ENCODE peak calls at places on chromosomes 11 and 22, in seven cellular contexts. One of them, this sample, is unnamed.

GRCh38 chr11:20161923-20162322 is 1.6 kb upstream of the DBX1 start:
- DNase-seq in activated CD4-positive, CD25-positive, alpha-beta regulatory T cell treated with anti-CD3 and anti-CD28 coated beads, Interleukin-2, amount 50 U/mL, for 72 hours: no peak
- DNase-seq in kidney epithelial cell: no peak
- DNase-seq in activated CD4-positive, alpha-beta T cell treated with anti-CD3 and anti-CD28 coated beads, Interleukin-2, amount 50 U/mL, for 24 hours: no peak
- DNase-seq in kidney tubule cell: no peak
- DNase-seq in ELR: no peak
- DNase-seq in A549: no peak
- DNase-seq in this sample: no peak

GRCh38 chr11:28837599-28837998 is 729.4 kb downstream of the METTL15 start:
- DNase-seq in activated CD4-positive, CD25-positive, alpha-beta regulatory T cell treated with anti-CD3 and anti-CD28 coated beads, Interleukin-2, amount 50 U/mL, for 72 hours: no peak
- DNase-seq in kidney epithelial cell: no peak
- DNase-seq in activated CD4-positive, alpha-beta T cell treated with anti-CD3 and anti-CD28 coated beads, Interleukin-2, amount 50 U/mL, for 24 hours: no peak
- DNase-seq in kidney tubule cell: no peak
- DNase-seq in ELR: no peak
- DNase-seq in A549: no peak
- DNase-seq in this sample: no peak

GRCh38 chr11:65209711-65210360 is 28.1 kb downstream of the CAPN1 start:
- DNase-seq in activated CD4-positive, CD25-positive, alpha-beta regulatory T cell treated with anti-CD3 and anti-CD28 coated beads, Interleukin-2, amount 50 U/mL, for 72 hours: no peak
- DNase-seq in kidney epithelial cell: no peak
- DNase-seq in activated CD4-positive, alpha-beta T cell treated with anti-CD3 and anti-CD28 coated beads, Interleukin-2, amount 50 U/mL, for 24 hours: no peak
- DNase-seq in kidney tubule cell: no peak
- DNase-seq in ELR: no peak
- DNase-seq in A549: no peak
- DNase-seq in this sample: no peak

GRCh38 chr11:45635907-45636306 is 29.5 kb downstream of the CHST1 start:
- DNase-seq in activated CD4-positive, CD25-positive, alpha-beta regulatory T cell treated with anti-CD3 and anti-CD28 coated beads, Interleukin-2, amount 50 U/mL, for 72 hours: no peak
- DNase-seq in kidney epithelial cell: no peak
- DNase-seq in activated CD4-positive, alpha-beta T cell treated with anti-CD3 and anti-CD28 coated beads, Interleukin-2, amount 50 U/mL, for 24 hours: no peak
- DNase-seq in kidney tubule cell: no peak
- DNase-seq in ELR: no peak
- DNase-seq in A549: no peak
- DNase-seq in this sample: no peak

GRCh38 chr11:76047231-76047630 is 159.1 kb downstream of the WNT11 start:
- DNase-seq in activated CD4-positive, CD25-positive, alpha-beta regulatory T cell treated with anti-CD3 and anti-CD28 coated beads, Interleukin-2, amount 50 U/mL, for 72 hours: no peak
- DNase-seq in kidney epithelial cell: no peak
- DNase-seq in activated CD4-positive, alpha-beta T cell treated with anti-CD3 and anti-CD28 coated beads, Interleukin-2, amount 50 U/mL, for 24 hours: no peak
- DNase-seq in kidney tubule cell: no peak
- DNase-seq in ELR: no peak
- DNase-seq in A549: no peak
- DNase-seq in this sample: no peak

GRCh38 chr11:47177229-47177845 is 658 bp upstream of the ARFGAP2 start:
- DNase-seq in activated CD4-positive, CD25-positive, alpha-beta regulatory T cell treated with anti-CD3 and anti-CD28 coated beads, Interleukin-2, amount 50 U/mL, for 72 hours: no peak
- DNase-seq in kidney epithelial cell: no peak
- DNase-seq in activated CD4-positive, alpha-beta T cell treated with anti-CD3 and anti-CD28 coated beads, Interleukin-2, amount 50 U/mL, for 24 hours: peak
- DNase-seq in kidney tubule cell: peak
- DNase-seq in ELR: peak
- DNase-seq in A549: peak
- DNase-seq in this sample: no peak

GRCh38 chr22:47161631-47162030 is 399.2 kb downstream of the TBC1D22A start:
- DNase-seq in activated CD4-positive, CD25-positive, alpha-beta regulatory T cell treated with anti-CD3 and anti-CD28 coated beads, Interleukin-2, amount 50 U/mL, for 72 hours: peak
- DNase-seq in kidney epithelial cell: no peak
- DNase-seq in activated CD4-positive, alpha-beta T cell treated with anti-CD3 and anti-CD28 coated beads, Interleukin-2, amount 50 U/mL, for 24 hours: no peak
- DNase-seq in kidney tubule cell: no peak
- DNase-seq in ELR: no peak
- DNase-seq in A549: no peak
- DNase-seq in this sample: no peak

GRCh38 chr22:36853407-36854099 is 7.3 kb upstream of the NCF4 start:
- DNase-seq in activated CD4-positive, CD25-positive, alpha-beta regulatory T cell treated with anti-CD3 and anti-CD28 coated beads, Interleukin-2, amount 50 U/mL, for 72 hours: peak
- DNase-seq in kidney epithelial cell: no peak
- DNase-seq in activated CD4-positive, alpha-beta T cell treated with anti-CD3 and anti-CD28 coated beads, Interleukin-2, amount 50 U/mL, for 24 hours: peak
- DNase-seq in kidney tubule cell: peak
- DNase-seq in ELR: peak
- DNase-seq in A549: peak
- DNase-seq in this sample: peak

GRCh38 chr22:30694638-30695350 is at the start of gene OSBP2:
- DNase-seq in activated CD4-positive, CD25-positive, alpha-beta regulatory T cell treated with anti-CD3 and anti-CD28 coated beads, Interleukin-2, amount 50 U/mL, for 72 hours: peak
- DNase-seq in kidney epithelial cell: no peak
- DNase-seq in activated CD4-positive, alpha-beta T cell treated with anti-CD3 and anti-CD28 coated beads, Interleukin-2, amount 50 U/mL, for 24 hours: no peak
- DNase-seq in kidney tubule cell: peak
- DNase-seq in ELR: peak
- DNase-seq in A549: peak
- DNase-seq in this sample: no peak

GRCh38 chr11:104238916-104239315 is 75.0 kb upstream of the PDGFD start:
- DNase-seq in activated CD4-positive, CD25-positive, alpha-beta regulatory T cell treated with anti-CD3 and anti-CD28 coated beads, Interleukin-2, amount 50 U/mL, for 72 hours: no peak
- DNase-seq in kidney epithelial cell: no peak
- DNase-seq in activated CD4-positive, alpha-beta T cell treated with anti-CD3 and anti-CD28 coated beads, Interleukin-2, amount 50 U/mL, for 24 hours: no peak
- DNase-seq in kidney tubule cell: no peak
- DNase-seq in ELR: no peak
- DNase-seq in A549: no peak
- DNase-seq in this sample: no peak

GRCh38 chr11:45270946-45271345 is 15.2 kb downstream of the SYT13 start:
- DNase-seq in activated CD4-positive, CD25-positive, alpha-beta regulatory T cell treated with anti-CD3 and anti-CD28 coated beads, Interleukin-2, amount 50 U/mL, for 72 hours: no peak
- DNase-seq in kidney epithelial cell: no peak
- DNase-seq in activated CD4-positive, alpha-beta T cell treated with anti-CD3 and anti-CD28 coated beads, Interleukin-2, amount 50 U/mL, for 24 hours: no peak
- DNase-seq in kidney tubule cell: peak
- DNase-seq in ELR: no peak
- DNase-seq in A549: no peak
- DNase-seq in this sample: no peak

GRCh38 chr11:102500829-102501228 is 29.7 kb downstream of the MMP7 start:
- DNase-seq in activated CD4-positive, CD25-positive, alpha-beta regulatory T cell treated with anti-CD3 and anti-CD28 coated beads, Interleukin-2, amount 50 U/mL, for 72 hours: no peak
- DNase-seq in kidney epithelial cell: no peak
- DNase-seq in activated CD4-positive, alpha-beta T cell treated with anti-CD3 and anti-CD28 coated beads, Interleukin-2, amount 50 U/mL, for 24 hours: no peak
- DNase-seq in kidney tubule cell: no peak
- DNase-seq in ELR: no peak
- DNase-seq in A549: no peak
- DNase-seq in this sample: no peak

GRCh38 chr22:22598144-22598543 is 39.1 kb upstream of the PRAME start:
- DNase-seq in activated CD4-positive, CD25-positive, alpha-beta regulatory T cell treated with anti-CD3 and anti-CD28 coated beads, Interleukin-2, amount 50 U/mL, for 72 hours: no peak
- DNase-seq in kidney epithelial cell: no peak
- DNase-seq in activated CD4-positive, alpha-beta T cell treated with anti-CD3 and anti-CD28 coated beads, Interleukin-2, amount 50 U/mL, for 24 hours: no peak
- DNase-seq in kidney tubule cell: no peak
- DNase-seq in ELR: no peak
- DNase-seq in A549: no peak
- DNase-seq in this sample: no peak

GRCh38 chr11:11977206-11977938 is 31.1 kb downstream of the DKK3 start:
- DNase-seq in activated CD4-positive, CD25-positive, alpha-beta regulatory T cell treated with anti-CD3 and anti-CD28 coated beads, Interleukin-2, amount 50 U/mL, for 72 hours: no peak
- DNase-seq in kidney epithelial cell: peak
- DNase-seq in activated CD4-positive, alpha-beta T cell treated with anti-CD3 and anti-CD28 coated beads, Interleukin-2, amount 50 U/mL, for 24 hours: no peak
- DNase-seq in kidney tubule cell: peak
- DNase-seq in ELR: peak
- DNase-seq in A549: peak
- DNase-seq in this sample: no peak

GRCh38 chr11:127451852-127452251 is 451.3 kb upstream of the KIRREL3 start:
- DNase-seq in activated CD4-positive, CD25-positive, alpha-beta regulatory T cell treated with anti-CD3 and anti-CD28 coated beads, Interleukin-2, amount 50 U/mL, for 72 hours: no peak
- DNase-seq in kidney epithelial cell: no peak
- DNase-seq in activated CD4-positive, alpha-beta T cell treated with anti-CD3 and anti-CD28 coated beads, Interleukin-2, amount 50 U/mL, for 24 hours: no peak
- DNase-seq in kidney tubule cell: no peak
- DNase-seq in ELR: no peak
- DNase-seq in A549: no peak
- DNase-seq in this sample: no peak

GRCh38 chr22:38299758-38300157 is 17.5 kb downstream of the CSNK1E start:
- DNase-seq in activated CD4-positive, CD25-positive, alpha-beta regulatory T cell treated with anti-CD3 and anti-CD28 coated beads, Interleukin-2, amount 50 U/mL, for 72 hours: no peak
- DNase-seq in kidney epithelial cell: no peak
- DNase-seq in activated CD4-positive, alpha-beta T cell treated with anti-CD3 and anti-CD28 coated beads, Interleukin-2, amount 50 U/mL, for 24 hours: no peak
- DNase-seq in kidney tubule cell: no peak
- DNase-seq in ELR: no peak
- DNase-seq in A549: no peak
- DNase-seq in this sample: no peak

GRCh38 chr22:38314140-38314991 is 2.9 kb downstream of the CSNK1E start:
- DNase-seq in activated CD4-positive, CD25-positive, alpha-beta regulatory T cell treated with anti-CD3 and anti-CD28 coated beads, Interleukin-2, amount 50 U/mL, for 72 hours: no peak
- DNase-seq in kidney epithelial cell: no peak
- DNase-seq in activated CD4-positive, alpha-beta T cell treated with anti-CD3 and anti-CD28 coated beads, Interleukin-2, amount 50 U/mL, for 24 hours: no peak
- DNase-seq in kidney tubule cell: no peak
- DNase-seq in ELR: peak
- DNase-seq in A549: no peak
- DNase-seq in this sample: no peak

GRCh38 chr11:353315-353857 is 15.9 kb upstream of the B4GALNT4 start:
- DNase-seq in activated CD4-positive, CD25-positive, alpha-beta regulatory T cell treated with anti-CD3 and anti-CD28 coated beads, Interleukin-2, amount 50 U/mL, for 72 hours: no peak
- DNase-seq in kidney epithelial cell: no peak
- DNase-seq in activated CD4-positive, alpha-beta T cell treated with anti-CD3 and anti-CD28 coated beads, Interleukin-2, amount 50 U/mL, for 24 hours: no peak
- DNase-seq in kidney tubule cell: peak
- DNase-seq in ELR: peak
- DNase-seq in A549: peak
- DNase-seq in this sample: no peak

GRCh38 chr11:122230387-122230760 is 114.4 kb upstream of the BLID start:
- DNase-seq in activated CD4-positive, CD25-positive, alpha-beta regulatory T cell treated with anti-CD3 and anti-CD28 coated beads, Interleukin-2, amount 50 U/mL, for 72 hours: no peak
- DNase-seq in kidney epithelial cell: no peak
- DNase-seq in activated CD4-positive, alpha-beta T cell treated with anti-CD3 and anti-CD28 coated beads, Interleukin-2, amount 50 U/mL, for 24 hours: no peak
- DNase-seq in kidney tubule cell: no peak
- DNase-seq in ELR: peak
- DNase-seq in A549: no peak
- DNase-seq in this sample: no peak

GRCh38 chr11:2576536-2576935 is 123.3 kb downstream of the KCNQ1OT1 start:
- DNase-seq in activated CD4-positive, CD25-positive, alpha-beta regulatory T cell treated with anti-CD3 and anti-CD28 coated beads, Interleukin-2, amount 50 U/mL, for 72 hours: no peak
- DNase-seq in kidney epithelial cell: no peak
- DNase-seq in activated CD4-positive, alpha-beta T cell treated with anti-CD3 and anti-CD28 coated beads, Interleukin-2, amount 50 U/mL, for 24 hours: no peak
- DNase-seq in kidney tubule cell: no peak
- DNase-seq in ELR: no peak
- DNase-seq in A549: no peak
- DNase-seq in this sample: no peak

GRCh38 chr11:83881428-83881827 is 595.3 kb upstream of the CCDC90B start:
- DNase-seq in activated CD4-positive, CD25-positive, alpha-beta regulatory T cell treated with anti-CD3 and anti-CD28 coated beads, Interleukin-2, amount 50 U/mL, for 72 hours: no peak
- DNase-seq in kidney epithelial cell: no peak
- DNase-seq in activated CD4-positive, alpha-beta T cell treated with anti-CD3 and anti-CD28 coated beads, Interleukin-2, amount 50 U/mL, for 24 hours: no peak
- DNase-seq in kidney tubule cell: no peak
- DNase-seq in ELR: peak
- DNase-seq in A549: peak
- DNase-seq in this sample: no peak

GRCh38 chr22:45280583-45280972 is 4.2 kb upstream of the UPK3A start:
- DNase-seq in activated CD4-positive, CD25-positive, alpha-beta regulatory T cell treated with anti-CD3 and anti-CD28 coated beads, Interleukin-2, amount 50 U/mL, for 72 hours: no peak
- DNase-seq in kidney epithelial cell: no peak
- DNase-seq in activated CD4-positive, alpha-beta T cell treated with anti-CD3 and anti-CD28 coated beads, Interleukin-2, amount 50 U/mL, for 24 hours: no peak
- DNase-seq in kidney tubule cell: no peak
- DNase-seq in ELR: no peak
- DNase-seq in A549: no peak
- DNase-seq in this sample: no peak

GRCh38 chr11:16936643-16937042 is 77.6 kb downstream of the PLEKHA7 start:
- DNase-seq in activated CD4-positive, CD25-positive, alpha-beta regulatory T cell treated with anti-CD3 and anti-CD28 coated beads, Interleukin-2, amount 50 U/mL, for 72 hours: no peak
- DNase-seq in kidney epithelial cell: no peak
- DNase-seq in activated CD4-positive, alpha-beta T cell treated with anti-CD3 and anti-CD28 coated beads, Interleukin-2, amount 50 U/mL, for 24 hours: no peak
- DNase-seq in kidney tubule cell: no peak
- DNase-seq in ELR: no peak
- DNase-seq in A549: no peak
- DNase-seq in this sample: no peak

GRCh38 chr11:31106963-31107576 is 262.5 kb downstream of the DCDC1 start:
- DNase-seq in activated CD4-positive, CD25-positive, alpha-beta regulatory T cell treated with anti-CD3 and anti-CD28 coated beads, Interleukin-2, amount 50 U/mL, for 72 hours: peak
- DNase-seq in kidney epithelial cell: peak
- DNase-seq in activated CD4-positive, alpha-beta T cell treated with anti-CD3 and anti-CD28 coated beads, Interleukin-2, amount 50 U/mL, for 24 hours: peak
- DNase-seq in kidney tubule cell: peak
- DNase-seq in ELR: peak
- DNase-seq in A549: peak
- DNase-seq in this sample: peak

GRCh38 chr11:102280237-102280833 is 36.9 kb upstream of the BIRC3 start:
- DNase-seq in activated CD4-positive, CD25-positive, alpha-beta regulatory T cell treated with anti-CD3 and anti-CD28 coated beads, Interleukin-2, amount 50 U/mL, for 72 hours: no peak
- DNase-seq in kidney epithelial cell: no peak
- DNase-seq in activated CD4-positive, alpha-beta T cell treated with anti-CD3 and anti-CD28 coated beads, Interleukin-2, amount 50 U/mL, for 24 hours: no peak
- DNase-seq in kidney tubule cell: peak
- DNase-seq in ELR: no peak
- DNase-seq in A549: no peak
- DNase-seq in this sample: no peak

GRCh38 chr11:2791139-2791520 is 91.3 kb upstream of the KCNQ1OT1 start:
- DNase-seq in activated CD4-positive, CD25-positive, alpha-beta regulatory T cell treated with anti-CD3 and anti-CD28 coated beads, Interleukin-2, amount 50 U/mL, for 72 hours: no peak
- DNase-seq in kidney epithelial cell: no peak
- DNase-seq in activated CD4-positive, alpha-beta T cell treated with anti-CD3 and anti-CD28 coated beads, Interleukin-2, amount 50 U/mL, for 24 hours: no peak
- DNase-seq in kidney tubule cell: no peak
- DNase-seq in ELR: no peak
- DNase-seq in A549: no peak
- DNase-seq in this sample: no peak

GRCh38 chr11:64245797-64246623 is 733 bp downstream of the PPP1R14B start:
- DNase-seq in activated CD4-positive, CD25-positive, alpha-beta regulatory T cell treated with anti-CD3 and anti-CD28 coated beads, Interleukin-2, amount 50 U/mL, for 72 hours: peak
- DNase-seq in kidney epithelial cell: peak
- DNase-seq in activated CD4-positive, alpha-beta T cell treated with anti-CD3 and anti-CD28 coated beads, Interleukin-2, amount 50 U/mL, for 24 hours: peak
- DNase-seq in kidney tubule cell: peak
- DNase-seq in ELR: peak
- DNase-seq in A549: peak
- DNase-seq in this sample: no peak

GRCh38 chr11:87265132-87265531 is 227.4 kb downstream of the TMEM135 start:
- DNase-seq in activated CD4-positive, CD25-positive, alpha-beta regulatory T cell treated with anti-CD3 and anti-CD28 coated beads, Interleukin-2, amount 50 U/mL, for 72 hours: no peak
- DNase-seq in kidney epithelial cell: no peak
- DNase-seq in activated CD4-positive, alpha-beta T cell treated with anti-CD3 and anti-CD28 coated beads, Interleukin-2, amount 50 U/mL, for 24 hours: no peak
- DNase-seq in kidney tubule cell: peak
- DNase-seq in ELR: peak
- DNase-seq in A549: no peak
- DNase-seq in this sample: no peak

GRCh38 chr11:70128435-70128906 is 50.4 kb downstream of the ANO1 start:
- DNase-seq in activated CD4-positive, CD25-positive, alpha-beta regulatory T cell treated with anti-CD3 and anti-CD28 coated beads, Interleukin-2, amount 50 U/mL, for 72 hours: no peak
- DNase-seq in kidney epithelial cell: no peak
- DNase-seq in activated CD4-positive, alpha-beta T cell treated with anti-CD3 and anti-CD28 coated beads, Interleukin-2, amount 50 U/mL, for 24 hours: no peak
- DNase-seq in kidney tubule cell: peak
- DNase-seq in ELR: no peak
- DNase-seq in A549: peak
- DNase-seq in this sample: no peak

This sample was measured in H1.